ENCODE peak calls at places on chromosomes 3 and 15, in six cellular contexts. S is effector CD4-positive, alpha-beta T cell; A is left colon; C is BE2C; Y is NCI-H1417; P is cardiac muscle cell. I is an unnamed sample.

GRCh38 chr3:150497956-150498355 is 48.3 kb downstream of the SERP1 start:
- DNase-seq in P (peak), S (no peak), C (no peak), A (no peak), Y (no peak), I (no peak)

GRCh38 chr3:177597325-177598109 is 400.2 kb upstream of the TBL1XR1 start:
- DNase-seq in C (peak), A (no peak), P (peak), S (no peak), Y (peak), I (peak)

GRCh38 chr3:127833281-127834032 is 11.1 kb upstream of the MGLL start:
- DNase-seq in Y (no peak), P (no peak), A (peak), S (no peak), C (no peak), I (no peak)

GRCh38 chr3:7739754-7740153 is 761.9 kb upstream of the LMCD1 start:
- DNase-seq in A (no peak), Y (no peak), P (no peak), S (no peak), C (no peak), I (no peak)

GRCh38 chr3:8438507-8439079 is 63.0 kb upstream of the LMCD1 start:
- DNase-seq in Y (no peak), A (no peak), S (no peak), C (no peak), P (no peak), I (no peak)

GRCh38 chr15:28892789-28893610 is 7.2 kb downstream of the APBA2 start:
- DNase-seq in S (no peak), P (peak), A (no peak), C (no peak), Y (peak), I (no peak)

GRCh38 chr3:172707967-172708366 is 2.9 kb downstream of the NCEH1 start:
- DNase-seq in A (no peak), S (no peak), Y (no peak), C (no peak), P (peak), I (no peak)

GRCh38 chr3:16743276-16743675 is 138.1 kb upstream of the DAZL start:
- DNase-seq in A (no peak), Y (no peak), P (peak), S (no peak), C (no peak), I (no peak)